ENCODE peak calls at places on chromosome 19, in six cellular contexts. One of them, this sample, is unnamed. For H3K4me1, the result is how much of the 10 kb centered on the place peaks cover.

GRCh38 chr19:28727133-28727834 is 485.7 kb downstream of the UQCRFS1 start:
- DNase-seq in suprapubic skin: no peak
- DNase-seq in mesenchymal stem cell: peak
- DNase-seq in ovary: no peak
- DNase-seq in mucosa of descending colon: no peak
- DNase-seq in fibroblast of lung: peak
- DNase-seq in this sample: no peak

GRCh38 chr19:30584121-30584520 is 211.9 kb downstream of the ZNF536 start:
- DNase-seq in mucosa of descending colon: no peak
- DNase-seq in ovary: no peak
- DNase-seq in fibroblast of lung: no peak
- DNase-seq in suprapubic skin: no peak
- DNase-seq in mesenchymal stem cell: no peak
- DNase-seq in this sample: no peak

GRCh38 chr19:41321600-41322270 is 11.8 kb downstream of the CCDC97 start:
- DNase-seq in fibroblast of lung: peak
- DNase-seq in ovary: peak
- DNase-seq in mucosa of descending colon: no peak
- DNase-seq in mesenchymal stem cell: peak
- DNase-seq in suprapubic skin: no peak
- DNase-seq in this sample: no peak

GRCh38 chr19:13579388-13580060 is 73.2 kb upstream of the CACNA1A start:
- DNase-seq in mesenchymal stem cell: no peak
- DNase-seq in ovary: no peak
- DNase-seq in mucosa of descending colon: no peak
- DNase-seq in fibroblast of lung: peak
- DNase-seq in suprapubic skin: no peak
- DNase-seq in this sample: no peak

GRCh38 chr19:17331254-17331558 is 3.4 kb downstream of the ANO8 start:
- DNase-seq in ovary: no peak
- DNase-seq in suprapubic skin: no peak
- DNase-seq in mucosa of descending colon: peak
- DNase-seq in mesenchymal stem cell: no peak
- DNase-seq in fibroblast of lung: no peak
- DNase-seq in this sample: no peak

GRCh38 chr19:7736148-7736547 is 4.2 kb upstream of the CLEC4G start:
- DNase-seq in ovary: no peak
- DNase-seq in mesenchymal stem cell: no peak
- DNase-seq in fibroblast of lung: no peak
- DNase-seq in mucosa of descending colon: no peak
- DNase-seq in suprapubic skin: no peak
- DNase-seq in this sample: no peak

GRCh38 chr19:3471954-3472655 is 8.2 kb downstream of the SMIM24 start:
- DNase-seq in mesenchymal stem cell: peak
- DNase-seq in ovary: peak
- DNase-seq in suprapubic skin: no peak
- DNase-seq in fibroblast of lung: no peak
- DNase-seq in mucosa of descending colon: no peak
- DNase-seq in this sample: peak

GRCh38 chr19:45798995-45799517 is 6.4 kb upstream of the DMWD start:
- DNase-seq in mucosa of descending colon: no peak
- DNase-seq in mesenchymal stem cell: peak
- DNase-seq in suprapubic skin: no peak
- DNase-seq in ovary: peak
- DNase-seq in fibroblast of lung: peak
- DNase-seq in this sample: peak

GRCh38 chr19:41351339-41352245 is 2.1 kb downstream of the TGFB1 start:
- DNase-seq in fibroblast of lung: peak
- DNase-seq in suprapubic skin: peak
- DNase-seq in mucosa of descending colon: peak
- DNase-seq in mesenchymal stem cell: peak
- DNase-seq in ovary: peak
- DNase-seq in this sample: peak

GRCh38 chr19:43618921-43619261 is 538 bp downstream of the ZNF428 start:
- DNase-seq in ovary: no peak
- DNase-seq in mesenchymal stem cell: no peak
- DNase-seq in fibroblast of lung: no peak
- DNase-seq in mucosa of descending colon: no peak
- DNase-seq in suprapubic skin: no peak
- DNase-seq in this sample: no peak

GRCh38 chr19:40539070-40539469 is 37.6 kb upstream of the SHKBP1 start:
- DNase-seq in fibroblast of lung: no peak
- DNase-seq in ovary: no peak
- DNase-seq in mucosa of descending colon: no peak
- DNase-seq in mesenchymal stem cell: peak
- DNase-seq in suprapubic skin: no peak
- DNase-seq in this sample: no peak

GRCh38 chr19:50449236-50449899 is 16.7 kb downstream of the MYBPC2 start:
- DNase-seq in ovary: no peak
- DNase-seq in mucosa of descending colon: no peak
- DNase-seq in suprapubic skin: no peak
- DNase-seq in fibroblast of lung: no peak
- DNase-seq in mesenchymal stem cell: no peak
- DNase-seq in this sample: no peak

GRCh38 chr19:18898081-18898532 is 2.1 kb upstream of the CERS1 start:
- DNase-seq in mucosa of descending colon: no peak
- DNase-seq in ovary: no peak
- DNase-seq in mesenchymal stem cell: no peak
- DNase-seq in suprapubic skin: no peak
- DNase-seq in fibroblast of lung: peak
- DNase-seq in this sample: no peak

GRCh38 chr19:35908977-35909683 is 1.0 kb upstream of the TYROBP start:
- DNase-seq in mesenchymal stem cell: no peak
- DNase-seq in mucosa of descending colon: peak
- DNase-seq in fibroblast of lung: no peak
- DNase-seq in ovary: no peak
- DNase-seq in suprapubic skin: peak
- DNase-seq in this sample: peak

GRCh38 chr19:51107406-51108065 is 673 bp downstream of the CTU1 start:
- DNase-seq in mesenchymal stem cell: no peak
- DNase-seq in fibroblast of lung: peak
- DNase-seq in suprapubic skin: peak
- DNase-seq in mucosa of descending colon: no peak
- DNase-seq in ovary: no peak
- DNase-seq in this sample: no peak

GRCh38 chr19:5345895-5346386 is 5.3 kb upstream of the PTPRS start:
- DNase-seq in mesenchymal stem cell: peak
- DNase-seq in mucosa of descending colon: no peak
- DNase-seq in suprapubic skin: no peak
- DNase-seq in ovary: no peak
- DNase-seq in fibroblast of lung: peak
- DNase-seq in this sample: no peak

GRCh38 chr19:49152218-49152550 is 3.0 kb downstream of the HRC start:
- DNase-seq in mesenchymal stem cell: no peak
- DNase-seq in fibroblast of lung: no peak
- DNase-seq in ovary: no peak
- DNase-seq in suprapubic skin: no peak
- DNase-seq in mucosa of descending colon: no peak
- DNase-seq in this sample: no peak

GRCh38 chr19:48509467-48510194 is 2.0 kb downstream of the LMTK3 start:
- DNase-seq in mucosa of descending colon: no peak
- DNase-seq in mesenchymal stem cell: no peak
- DNase-seq in ovary: no peak
- DNase-seq in suprapubic skin: no peak
- DNase-seq in fibroblast of lung: no peak
- DNase-seq in this sample: no peak

GRCh38 chr19:21947775-21948174 is 63.0 kb downstream of the ZNF208 start:
- DNase-seq in suprapubic skin: no peak
- DNase-seq in mesenchymal stem cell: no peak
- DNase-seq in mucosa of descending colon: no peak
- DNase-seq in ovary: no peak
- DNase-seq in fibroblast of lung: peak
- DNase-seq in this sample: no peak

GRCh38 chr19:37975596-37976515 is 68.8 kb downstream of the SIPA1L3 start:
- DNase-seq in mesenchymal stem cell: no peak
- DNase-seq in fibroblast of lung: no peak
- DNase-seq in ovary: no peak
- DNase-seq in mucosa of descending colon: no peak
- DNase-seq in suprapubic skin: peak
- DNase-seq in this sample: no peak

GRCh38 chr19:46607441-46607841 is 6.3 kb downstream of the CALM3 start:
- DNase-seq in suprapubic skin: peak
- DNase-seq in mucosa of descending colon: no peak
- DNase-seq in ovary: peak
- DNase-seq in mesenchymal stem cell: no peak
- DNase-seq in fibroblast of lung: no peak
- DNase-seq in this sample: no peak

GRCh38 chr19:11131471-11131870 is 24.1 kb downstream of the SPC24 start:
- DNase-seq in mucosa of descending colon: no peak
- DNase-seq in mesenchymal stem cell: no peak
- DNase-seq in fibroblast of lung: no peak
- DNase-seq in suprapubic skin: no peak
- DNase-seq in ovary: no peak
- DNase-seq in this sample: no peak

GRCh38 chr19:51354742-51355148 is 11.4 kb downstream of the ETFB start:
- DNase-seq in mucosa of descending colon: no peak
- DNase-seq in ovary: no peak
- DNase-seq in fibroblast of lung: peak
- DNase-seq in suprapubic skin: no peak
- DNase-seq in mesenchymal stem cell: peak
- DNase-seq in this sample: no peak

GRCh38 chr19:54201980-54202379 is 1.3 kb downstream of the RPS9 start:
- DNase-seq in fibroblast of lung: no peak
- DNase-seq in mucosa of descending colon: peak
- DNase-seq in ovary: no peak
- DNase-seq in mesenchymal stem cell: peak
- DNase-seq in suprapubic skin: no peak
- DNase-seq in this sample: no peak

GRCh38 chr19:38596057-38596981 is 21.4 kb downstream of the MAP4K1 start:
- DNase-seq in mucosa of descending colon: peak
- DNase-seq in mesenchymal stem cell: peak
- DNase-seq in ovary: peak
- DNase-seq in suprapubic skin: no peak
- DNase-seq in fibroblast of lung: no peak
- DNase-seq in this sample: peak

GRCh38 chr19:34220472-34221063 is 33.8 kb upstream of the GARRE1 start:
- DNase-seq in fibroblast of lung: peak
- DNase-seq in suprapubic skin: no peak
- DNase-seq in mucosa of descending colon: no peak
- DNase-seq in mesenchymal stem cell: peak
- DNase-seq in ovary: no peak
- DNase-seq in this sample: peak

GRCh38 chr19:8001651-8001994 is 3.8 kb downstream of the ELAVL1 start:
- DNase-seq in suprapubic skin: no peak
- DNase-seq in fibroblast of lung: no peak
- DNase-seq in ovary: no peak
- DNase-seq in mesenchymal stem cell: no peak
- DNase-seq in mucosa of descending colon: no peak
- DNase-seq in this sample: no peak

GRCh38 chr19:31154021-31154420 is 195.2 kb downstream of the TSHZ3 start:
- DNase-seq in mucosa of descending colon: no peak
- DNase-seq in mesenchymal stem cell: no peak
- DNase-seq in fibroblast of lung: peak
- DNase-seq in suprapubic skin: no peak
- DNase-seq in ovary: no peak
- DNase-seq in this sample: no peak

GRCh38 chr19:29858000-29858596 is 46.3 kb downstream of the CCNE1 start:
- DNase-seq in mesenchymal stem cell: no peak
- DNase-seq in mucosa of descending colon: no peak
- DNase-seq in ovary: no peak
- DNase-seq in fibroblast of lung: no peak
- DNase-seq in suprapubic skin: no peak
- DNase-seq in this sample: peak

DNA sequence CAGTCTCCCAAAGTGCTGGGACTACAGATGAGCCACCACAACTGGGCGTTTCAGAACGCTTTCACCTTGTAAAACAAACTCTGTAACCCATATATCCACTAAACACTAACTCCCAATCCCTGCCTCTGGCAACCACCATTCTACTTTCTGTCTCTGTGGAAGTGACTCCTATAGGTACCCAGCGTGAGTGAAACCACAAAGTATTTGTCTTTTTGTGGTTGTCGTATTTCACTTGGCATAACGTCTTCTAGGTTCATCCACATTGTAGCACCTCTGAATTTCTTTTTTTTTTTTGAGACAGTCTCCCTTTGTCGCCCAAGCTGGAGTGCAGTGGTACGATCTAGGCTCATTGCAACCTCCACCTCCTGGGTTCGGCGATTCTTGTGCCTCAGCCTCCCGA is 44.8 kb downstream of the BRD4 start:
- DNase-seq in ovary: no peak
- DNase-seq in fibroblast of lung: no peak
- DNase-seq in mesenchymal stem cell: no peak
- DNase-seq in suprapubic skin: no peak
- DNase-seq in mucosa of descending colon: no peak
- DNase-seq in this sample: no peak
- H3K4me1 ChIP-seq in ovary: half or more
- H3K4me1 ChIP-seq in fibroblast of lung: under half
- H3K4me1 ChIP-seq in mesenchymal stem cell: under half
- H3K4me1 ChIP-seq in suprapubic skin: half or more
- H3K4me1 ChIP-seq in mucosa of descending colon: half or more
- H3K4me1 ChIP-seq in this sample: half or more

GRCh38 chr19:55373993-55374757 is 2.5 kb upstream of the TMEM190 start:
- DNase-seq in mesenchymal stem cell: peak
- DNase-seq in fibroblast of lung: peak
- DNase-seq in suprapubic skin: no peak
- DNase-seq in mucosa of descending colon: no peak
- DNase-seq in ovary: no peak
- DNase-seq in this sample: no peak
- H3K4me1 ChIP-seq in mesenchymal stem cell: half or more
- H3K4me1 ChIP-seq in fibroblast of lung: under half
- H3K4me1 ChIP-seq in suprapubic skin: under half
- H3K4me1 ChIP-seq in mucosa of descending colon: under half
- H3K4me1 ChIP-seq in ovary: under half
- H3K4me1 ChIP-seq in this sample: under half

DNA sequence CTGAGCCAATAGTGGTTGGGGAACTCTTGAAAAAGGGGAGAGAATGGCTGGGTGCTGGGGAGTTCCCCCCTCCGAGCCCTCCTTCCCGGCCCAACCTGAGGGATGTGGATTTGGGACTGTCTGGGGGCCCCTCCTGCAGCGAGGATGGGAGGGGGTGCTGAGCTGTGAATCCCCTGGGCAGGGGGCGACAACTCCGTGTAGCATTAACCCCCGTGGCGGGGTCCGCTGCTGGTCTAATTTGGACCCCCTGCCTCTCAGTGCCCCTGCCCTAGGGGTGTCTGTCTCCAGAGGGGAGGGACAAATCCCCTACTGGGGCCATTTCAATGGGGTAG is 9.7 kb downstream of the MIDN start:
- DNase-seq in mesenchymal stem cell: no peak
- DNase-seq in ovary: no peak
- DNase-seq in mucosa of descending colon: no peak
- DNase-seq in fibroblast of lung: no peak
- DNase-seq in suprapubic skin: no peak
- DNase-seq in this sample: no peak
- H3K4me1 ChIP-seq in mesenchymal stem cell: half or more
- H3K4me1 ChIP-seq in ovary: under half
- H3K4me1 ChIP-seq in mucosa of descending colon: half or more
- H3K4me1 ChIP-seq in fibroblast of lung: half or more
- H3K4me1 ChIP-seq in suprapubic skin: half or more
- H3K4me1 ChIP-seq in this sample: half or more

DNA sequence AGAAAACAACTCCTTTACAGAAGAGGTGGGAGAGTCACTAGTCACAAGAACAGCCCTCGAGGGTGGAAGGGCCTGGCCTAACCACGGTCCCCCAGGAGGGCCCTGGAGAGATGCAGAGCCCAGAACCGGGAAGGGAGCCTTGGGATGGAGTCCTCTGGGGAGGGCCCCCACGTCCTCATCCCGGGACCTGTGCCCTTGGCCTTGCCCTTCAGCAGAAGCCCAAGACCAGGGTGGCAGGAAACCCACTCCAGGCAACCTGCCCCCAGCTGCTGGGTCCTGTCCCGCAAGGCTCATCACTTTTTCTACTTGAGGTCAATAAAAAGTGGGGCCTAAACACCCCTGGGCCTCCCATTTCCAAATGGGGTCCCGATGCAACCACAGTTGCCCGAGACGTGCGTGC is 2.3 kb upstream of the ATP8B3 start:
- DNase-seq in suprapubic skin: no peak
- DNase-seq in fibroblast of lung: no peak
- DNase-seq in mesenchymal stem cell: no peak
- DNase-seq in ovary: peak
- DNase-seq in mucosa of descending colon: peak
- DNase-seq in this sample: no peak
- H3K4me1 ChIP-seq in suprapubic skin: under half
- H3K4me1 ChIP-seq in fibroblast of lung: under half
- H3K4me1 ChIP-seq in mesenchymal stem cell: under half
- H3K4me1 ChIP-seq in ovary: under half
- H3K4me1 ChIP-seq in mucosa of descending colon: under half
- H3K4me1 ChIP-seq in this sample: under half

This sample was measured in stomach.